ENCODE peak calls at places on chromosome 7, in six cellular contexts. One of them, this sample, is unnamed.

GRCh38 chr7:47635091-47636090 is 53.5 kb upstream of the TNS3 start:
- DNase-seq in mammary epithelial cell: peak
- DNase-seq in amygdala: no peak
- DNase-seq in kidney glomerular epithelial cell: no peak
- DNase-seq in SW480: peak
- DNase-seq in dorsolateral prefrontal cortex: no peak
- DNase-seq in this sample: peak

GRCh38 chr7:111098011-111098925 is 7.3 kb downstream of the LRRN3 start:
- DNase-seq in kidney glomerular epithelial cell: no peak
- DNase-seq in mammary epithelial cell: no peak
- DNase-seq in dorsolateral prefrontal cortex: no peak
- DNase-seq in SW480: peak
- DNase-seq in amygdala: no peak
- DNase-seq in this sample: peak

GRCh38 chr7:134058980-134059379 is 68.2 kb upstream of the LRGUK start:
- DNase-seq in dorsolateral prefrontal cortex: no peak
- DNase-seq in kidney glomerular epithelial cell: no peak
- DNase-seq in SW480: no peak
- DNase-seq in amygdala: no peak
- DNase-seq in mammary epithelial cell: no peak
- DNase-seq in this sample: no peak

GRCh38 chr7:126662826-126663225 is 589.9 kb downstream of the GRM8 start:
- DNase-seq in dorsolateral prefrontal cortex: no peak
- DNase-seq in kidney glomerular epithelial cell: no peak
- DNase-seq in SW480: no peak
- DNase-seq in mammary epithelial cell: no peak
- DNase-seq in amygdala: no peak
- DNase-seq in this sample: no peak

GRCh38 chr7:137091396-137091795 is 222.9 kb downstream of the CHRM2 start:
- DNase-seq in dorsolateral prefrontal cortex: no peak
- DNase-seq in mammary epithelial cell: no peak
- DNase-seq in amygdala: no peak
- DNase-seq in SW480: no peak
- DNase-seq in kidney glomerular epithelial cell: no peak
- DNase-seq in this sample: peak

GRCh38 chr7:24660541-24660940 is 87.3 kb downstream of the PALS2 start:
- DNase-seq in amygdala: no peak
- DNase-seq in mammary epithelial cell: no peak
- DNase-seq in SW480: no peak
- DNase-seq in kidney glomerular epithelial cell: no peak
- DNase-seq in dorsolateral prefrontal cortex: no peak
- DNase-seq in this sample: no peak

GRCh38 chr7:129644634-129645230 is 33.2 kb downstream of the NRF1 start:
- DNase-seq in amygdala: no peak
- DNase-seq in kidney glomerular epithelial cell: peak
- DNase-seq in SW480: peak
- DNase-seq in mammary epithelial cell: peak
- DNase-seq in dorsolateral prefrontal cortex: no peak
- DNase-seq in this sample: peak

GRCh38 chr7:102426268-102427031 is 6.9 kb upstream of the ORAI2 start:
- DNase-seq in SW480: no peak
- DNase-seq in kidney glomerular epithelial cell: no peak
- DNase-seq in mammary epithelial cell: no peak
- DNase-seq in amygdala: no peak
- DNase-seq in dorsolateral prefrontal cortex: no peak
- DNase-seq in this sample: no peak

GRCh38 chr7:5494683-5495561 is 71.3 kb upstream of the TNRC18 start:
- DNase-seq in SW480: peak
- DNase-seq in mammary epithelial cell: peak
- DNase-seq in amygdala: peak
- DNase-seq in kidney glomerular epithelial cell: peak
- DNase-seq in dorsolateral prefrontal cortex: peak
- DNase-seq in this sample: peak

GRCh38 chr7:28155964-28156363 is 24.6 kb downstream of the JAZF1 start:
- DNase-seq in dorsolateral prefrontal cortex: no peak
- DNase-seq in amygdala: no peak
- DNase-seq in SW480: no peak
- DNase-seq in kidney glomerular epithelial cell: peak
- DNase-seq in mammary epithelial cell: peak
- DNase-seq in this sample: no peak

GRCh38 chr7:130157700-130158099 is 47.5 kb downstream of the TMEM209 start:
- DNase-seq in mammary epithelial cell: no peak
- DNase-seq in amygdala: no peak
- DNase-seq in SW480: no peak
- DNase-seq in dorsolateral prefrontal cortex: no peak
- DNase-seq in kidney glomerular epithelial cell: no peak
- DNase-seq in this sample: no peak

GRCh38 chr7:19522486-19522885 is 186.4 kb downstream of the POLR1F start:
- DNase-seq in amygdala: no peak
- DNase-seq in kidney glomerular epithelial cell: peak
- DNase-seq in SW480: no peak
- DNase-seq in mammary epithelial cell: peak
- DNase-seq in dorsolateral prefrontal cortex: no peak
- DNase-seq in this sample: no peak

GRCh38 chr7:6032167-6032566 is 991 bp downstream of the ANKRD61 start:
- DNase-seq in SW480: no peak
- DNase-seq in amygdala: no peak
- DNase-seq in kidney glomerular epithelial cell: no peak
- DNase-seq in mammary epithelial cell: no peak
- DNase-seq in dorsolateral prefrontal cortex: no peak
- DNase-seq in this sample: no peak

GRCh38 chr7:128304212-128304611 is 39.5 kb downstream of the RBM28 start:
- DNase-seq in SW480: no peak
- DNase-seq in amygdala: peak
- DNase-seq in kidney glomerular epithelial cell: no peak
- DNase-seq in dorsolateral prefrontal cortex: no peak
- DNase-seq in mammary epithelial cell: peak
- DNase-seq in this sample: no peak

GRCh38 chr7:90842430-90842788 is 246.3 kb downstream of the CDK14 start:
- DNase-seq in mammary epithelial cell: no peak
- DNase-seq in amygdala: no peak
- DNase-seq in dorsolateral prefrontal cortex: no peak
- DNase-seq in SW480: no peak
- DNase-seq in kidney glomerular epithelial cell: no peak
- DNase-seq in this sample: no peak

GRCh38 chr7:82410461-82410860 is 33.1 kb downstream of the CACNA2D1 start:
- DNase-seq in amygdala: no peak
- DNase-seq in mammary epithelial cell: peak
- DNase-seq in kidney glomerular epithelial cell: no peak
- DNase-seq in dorsolateral prefrontal cortex: no peak
- DNase-seq in SW480: no peak
- DNase-seq in this sample: no peak

GRCh38 chr7:94698275-94698674 is 42.3 kb upstream of the SGCE start:
- DNase-seq in amygdala: no peak
- DNase-seq in mammary epithelial cell: peak
- DNase-seq in SW480: peak
- DNase-seq in dorsolateral prefrontal cortex: no peak
- DNase-seq in kidney glomerular epithelial cell: peak
- DNase-seq in this sample: peak

GRCh38 chr7:74429153-74429747 is 24.5 kb upstream of the GTF2IRD1 start:
- DNase-seq in kidney glomerular epithelial cell: peak
- DNase-seq in amygdala: no peak
- DNase-seq in dorsolateral prefrontal cortex: no peak
- DNase-seq in mammary epithelial cell: no peak
- DNase-seq in SW480: no peak
- DNase-seq in this sample: no peak